ENCODE peak calls at places on chromosomes 4 and X, in six cellular contexts. One of them, this sample, is unnamed.

GRCh38 chr4:54930226-54930625 is 195.2 kb downstream of the KDR start:
- DNase-seq in GM23338: no peak
- DNase-seq in fibroblast of lung: peak
- DNase-seq in NCI-H1092: no peak
- DNase-seq in germinal center: no peak
- DNase-seq in DMS153: peak
- DNase-seq in this sample: no peak

GRCh38 chrX:107507093-107507743 is 57.8 kb downstream of the FRMPD3 start:
- DNase-seq in GM23338: peak
- DNase-seq in fibroblast of lung: no peak
- DNase-seq in NCI-H1092: no peak
- DNase-seq in germinal center: no peak
- DNase-seq in DMS153: no peak
- DNase-seq in this sample: no peak

GRCh38 chr4:123785515-123785914 is 388.9 kb downstream of the SPRY1 start:
- DNase-seq in GM23338: peak
- DNase-seq in fibroblast of lung: peak
- DNase-seq in NCI-H1092: no peak
- DNase-seq in germinal center: no peak
- DNase-seq in DMS153: no peak
- DNase-seq in this sample: peak

GRCh38 chr4:37615059-37615719 is 71.0 kb downstream of the RELL1 start:
- DNase-seq in GM23338: no peak
- DNase-seq in fibroblast of lung: no peak
- DNase-seq in NCI-H1092: no peak
- DNase-seq in germinal center: no peak
- DNase-seq in DMS153: no peak
- DNase-seq in this sample: no peak

GRCh38 chr4:85744950-85745349 is 270.0 kb downstream of the ARHGAP24 start:
- DNase-seq in GM23338: no peak
- DNase-seq in fibroblast of lung: peak
- DNase-seq in NCI-H1092: no peak
- DNase-seq in germinal center: no peak
- DNase-seq in DMS153: peak
- DNase-seq in this sample: no peak

GRCh38 chr4:184215709-184216328 is 1.9 kb downstream of the ENPP6 start:
- DNase-seq in GM23338: no peak
- DNase-seq in fibroblast of lung: no peak
- DNase-seq in NCI-H1092: no peak
- DNase-seq in germinal center: no peak
- DNase-seq in DMS153: no peak
- DNase-seq in this sample: no peak

GRCh38 chr4:4852591-4853362 is 6.7 kb upstream of the MSX1 start:
- DNase-seq in GM23338: peak
- DNase-seq in fibroblast of lung: peak
- DNase-seq in NCI-H1092: no peak
- DNase-seq in germinal center: no peak
- DNase-seq in DMS153: no peak
- DNase-seq in this sample: no peak

GRCh38 chrX:43970528-43970927 is 2.7 kb downstream of the NDP start:
- DNase-seq in GM23338: no peak
- DNase-seq in fibroblast of lung: peak
- DNase-seq in NCI-H1092: no peak
- DNase-seq in germinal center: no peak
- DNase-seq in DMS153: no peak
- DNase-seq in this sample: no peak

GRCh38 chrX:129791961-129792570 is 12.3 kb downstream of the SASH3 start:
- DNase-seq in GM23338: no peak
- DNase-seq in fibroblast of lung: no peak
- DNase-seq in NCI-H1092: peak
- DNase-seq in germinal center: no peak
- DNase-seq in DMS153: peak
- DNase-seq in this sample: peak

GRCh38 chrX:39397561-39398200 is 596.4 kb downstream of the MID1IP1 start:
- DNase-seq in GM23338: no peak
- DNase-seq in fibroblast of lung: no peak
- DNase-seq in NCI-H1092: peak
- DNase-seq in germinal center: no peak
- DNase-seq in DMS153: peak
- DNase-seq in this sample: no peak

GRCh38 chrX:140034916-140035315 is 69.6 kb upstream of the CXorf66 start:
- DNase-seq in GM23338: peak
- DNase-seq in fibroblast of lung: no peak
- DNase-seq in NCI-H1092: no peak
- DNase-seq in germinal center: peak
- DNase-seq in DMS153: no peak
- DNase-seq in this sample: no peak

GRCh38 chr4:121034010-121034409 is 38.3 kb downstream of the NDNF start:
- DNase-seq in GM23338: no peak
- DNase-seq in fibroblast of lung: peak
- DNase-seq in NCI-H1092: no peak
- DNase-seq in germinal center: no peak
- DNase-seq in DMS153: no peak
- DNase-seq in this sample: no peak

GRCh38 chr4:10677796-10678497 is 6.6 kb downstream of the CLNK start:
- DNase-seq in GM23338: no peak
- DNase-seq in fibroblast of lung: no peak
- DNase-seq in NCI-H1092: no peak
- DNase-seq in germinal center: no peak
- DNase-seq in DMS153: no peak
- DNase-seq in this sample: no peak

GRCh38 chr4:186534056-186534455 is 21.3 kb downstream of the MTNR1A start:
- DNase-seq in GM23338: no peak
- DNase-seq in fibroblast of lung: no peak
- DNase-seq in NCI-H1092: no peak
- DNase-seq in germinal center: no peak
- DNase-seq in DMS153: no peak
- DNase-seq in this sample: no peak

GRCh38 chr4:12703076-12703475 is 781.1 kb downstream of the RAB28 start:
- DNase-seq in GM23338: no peak
- DNase-seq in fibroblast of lung: no peak
- DNase-seq in NCI-H1092: no peak
- DNase-seq in germinal center: no peak
- DNase-seq in DMS153: peak
- DNase-seq in this sample: no peak

GRCh38 chr4:3256230-3257124 is 7.5 kb downstream of the MSANTD1 start:
- DNase-seq in GM23338: no peak
- DNase-seq in fibroblast of lung: no peak
- DNase-seq in NCI-H1092: no peak
- DNase-seq in germinal center: no peak
- DNase-seq in DMS153: no peak
- DNase-seq in this sample: peak

GRCh38 chrX:72270316-72270866 is 6.7 kb downstream of the RPS4X start:
- DNase-seq in GM23338: no peak
- DNase-seq in fibroblast of lung: no peak
- DNase-seq in NCI-H1092: no peak
- DNase-seq in germinal center: no peak
- DNase-seq in DMS153: no peak
- DNase-seq in this sample: no peak

GRCh38 chr4:156595041-156595440 is 376.6 kb downstream of the PDGFC start:
- DNase-seq in GM23338: no peak
- DNase-seq in fibroblast of lung: no peak
- DNase-seq in NCI-H1092: no peak
- DNase-seq in germinal center: no peak
- DNase-seq in DMS153: no peak
- DNase-seq in this sample: no peak

GRCh38 chr4:87152310-87153061 is 67.9 kb downstream of the KLHL8 start:
- DNase-seq in GM23338: peak
- DNase-seq in fibroblast of lung: peak
- DNase-seq in NCI-H1092: no peak
- DNase-seq in germinal center: no peak
- DNase-seq in DMS153: no peak
- DNase-seq in this sample: no peak

GRCh38 chr4:1752284-1753041 is 31.1 kb downstream of the TACC3 start:
- DNase-seq in GM23338: peak
- DNase-seq in fibroblast of lung: no peak
- DNase-seq in NCI-H1092: no peak
- DNase-seq in germinal center: no peak
- DNase-seq in DMS153: no peak
- DNase-seq in this sample: no peak

GRCh38 chr4:74537459-74537858 is 92.5 kb downstream of the AREG start:
- DNase-seq in GM23338: no peak
- DNase-seq in fibroblast of lung: no peak
- DNase-seq in NCI-H1092: no peak
- DNase-seq in germinal center: no peak
- DNase-seq in DMS153: no peak
- DNase-seq in this sample: no peak

GRCh38 chrX:43065978-43066377 is 288.0 kb upstream of the PPP1R2C start:
- DNase-seq in GM23338: no peak
- DNase-seq in fibroblast of lung: no peak
- DNase-seq in NCI-H1092: no peak
- DNase-seq in germinal center: no peak
- DNase-seq in DMS153: no peak
- DNase-seq in this sample: no peak

This sample was measured in lower leg skin.